ENCODE peak calls at places on chromosomes 3 and 15, in nine cellular contexts. X is tibial nerve; C is skeletal muscle cell; Q is transverse colon; K is GM23338; U is left kidney; F is esophagus squamous epithelium; A is CD4-positive, alpha-beta T cell; I is midbrain. L is an unnamed sample.
A peak's percentile ranks its signal among the peaks of the same experiment; 100 is the strongest.

GRCh38 chr15:72782993-72783562 is 480 bp downstream of the ADPGK start:
- DNase-seq in X (peak; percentile 30), C (no peak), Q (peak; percentile 49), K (peak; percentile 43), U (no peak), F (no peak), A (no peak), I (peak; percentile 47), L (no peak)

GRCh38 chr15:74616020-74616939 is 644 bp downstream of the CLK3 start:
- DNase-seq in X (peak; percentile 65), C (no peak), Q (peak; percentile 89), K (peak; percentile 48), U (peak; percentile 62), F (no peak), A (peak; percentile 63), I (peak; percentile 11), L (peak; percentile 79)

GRCh38 chr3:187936676-187937075 is 191.4 kb upstream of the BCL6 start:
- DNase-seq in X (no peak), C (no peak), Q (no peak), K (no peak), U (no peak), F (no peak), A (no peak), I (no peak), L (no peak)

GRCh38 chr3:170718848-170719247 is 133.0 kb upstream of the SLC7A14 start:
- DNase-seq in X (no peak), C (no peak), Q (no peak), K (no peak), U (no peak), F (no peak), A (no peak), I (no peak), L (no peak)

GRCh38 chr3:114758828-114759709 is 388.0 kb downstream of the ZBTB20 start:
- DNase-seq in X (peak; percentile 10), C (peak; percentile 64), Q (no peak), K (no peak), U (peak; percentile 8), F (no peak), A (no peak), I (peak; percentile 49), L (no peak)

GRCh38 chr15:55991841-55992768 is 1.3 kb downstream of the NEDD4 start:
- DNase-seq in X (no peak), C (no peak), Q (no peak), K (no peak), U (no peak), F (no peak), A (no peak), I (no peak), L (no peak)

GRCh38 chr3:50211930-50212329 is 6.9 kb downstream of the SLC38A3 start:
- DNase-seq in X (no peak), C (peak; percentile 48), Q (no peak), K (no peak), U (no peak), F (no peak), A (no peak), I (no peak), L (no peak)

GRCh38 chr15:57150066-57150865 is 226.0 kb upstream of the CGNL1 start:
- DNase-seq in X (no peak), C (no peak), Q (no peak), K (no peak), U (peak; percentile 7), F (no peak), A (no peak), I (no peak), L (no peak)

GRCh38 chr3:150449169-150449721 is 41.1 kb downstream of the TSC22D2 start:
- DNase-seq in X (no peak), C (peak; percentile 36), Q (no peak), K (no peak), U (no peak), F (no peak), A (no peak), I (no peak), L (no peak)

GRCh38 chr3:15033103-15033502 is 32.0 kb downstream of the MRPS25 start:
- DNase-seq in X (no peak), C (no peak), Q (no peak), K (no peak), U (no peak), F (no peak), A (no peak), I (no peak), L (no peak)

GRCh38 chr3:43243590-43244587 is 42.5 kb upstream of the SNRK start:
- DNase-seq in X (no peak), C (peak; percentile 33), Q (no peak), K (no peak), U (no peak), F (no peak), A (no peak), I (no peak), L (no peak)

L was measured in Peyer's patch.